ENCODE peak calls at places on chromosome 9, in four cellular contexts. I is GM06990, D is left kidney, T is endothelial cell. C is an unnamed sample.

GRCh38 chr9:99863955-99864354 is 42.3 kb downstream of the NR4A3 start:
- DNase-seq in I (no peak), D (no peak), T (no peak), C (no peak)

GRCh38 chr9:91757802-91758201 is 192.2 kb downstream of the ROR2 start:
- DNase-seq in I (no peak), D (no peak), T (no peak), C (no peak)

GRCh38 chr9:37464006-37464405 is 1.2 kb downstream of the ZBTB5 start:
- DNase-seq in I (no peak), D (no peak), T (no peak), C (no peak)

GRCh38 chr9:98906273-98907040 is 37.2 kb upstream of the COL15A1 start:
- DNase-seq in I (no peak), D (peak), T (no peak), C (no peak)

GRCh38 chr9:109910616-109911568 is 130.9 kb downstream of the PALM2AKAP2 start:
- DNase-seq in I (no peak), D (peak), T (no peak), C (no peak)

GRCh38 chr9:83062011-83062652 is 810 bp downstream of the RASEF start:
- DNase-seq in I (no peak), D (peak), T (peak), C (no peak)

GRCh38 chr9:36150529-36151305 is 14.2 kb downstream of the GLIPR2 start:
- DNase-seq in I (no peak), D (no peak), T (no peak), C (no peak)

GRCh38 chr9:99108131-99108530 is 3.2 kb downstream of the TGFBR1 start:
- DNase-seq in I (no peak), D (no peak), T (no peak), C (no peak)

GRCh38 chr9:94139672-94140417 is 55.6 kb downstream of the PTPDC1 start:
- DNase-seq in I (no peak), D (peak), T (no peak), C (no peak)